ENCODE peak calls at places on chromosomes 3 and 15, in five cellular contexts. One of them, this sample, is unnamed.

GRCh38 chr3:52471371-52472238 is 16.2 kb downstream of the NISCH start:
- DNase-seq in GM23248: peak
- DNase-seq in PC-3: peak
- DNase-seq in breast epithelium: peak
- DNase-seq in neuronal stem cell: no peak
- DNase-seq in this sample: peak

GRCh38 chr15:75321711-75322110 is 14.2 kb upstream of the COMMD4 start:
- DNase-seq in GM23248: no peak
- DNase-seq in PC-3: no peak
- DNase-seq in breast epithelium: no peak
- DNase-seq in neuronal stem cell: no peak
- DNase-seq in this sample: no peak

GRCh38 chr15:78617131-78617915 is 3.5 kb downstream of the CHRNA3 start:
- DNase-seq in GM23248: no peak
- DNase-seq in PC-3: no peak
- DNase-seq in breast epithelium: no peak
- DNase-seq in neuronal stem cell: no peak
- DNase-seq in this sample: no peak

GRCh38 chr3:164306042-164306441 is 772.3 kb downstream of the SI start:
- DNase-seq in GM23248: no peak
- DNase-seq in PC-3: no peak
- DNase-seq in breast epithelium: no peak
- DNase-seq in neuronal stem cell: no peak
- DNase-seq in this sample: no peak

GRCh38 chr15:89018235-89018634 is 70.0 kb upstream of the ABHD2 start:
- DNase-seq in GM23248: peak
- DNase-seq in PC-3: no peak
- DNase-seq in breast epithelium: no peak
- DNase-seq in neuronal stem cell: no peak
- DNase-seq in this sample: no peak

GRCh38 chr3:72274511-72275295 is 489.8 kb upstream of the PROK2 start:
- DNase-seq in GM23248: peak
- DNase-seq in PC-3: no peak
- DNase-seq in breast epithelium: no peak
- DNase-seq in neuronal stem cell: no peak
- DNase-seq in this sample: peak

GRCh38 chr3:187737401-187738088 is 7.7 kb downstream of the BCL6 start:
- DNase-seq in GM23248: peak
- DNase-seq in PC-3: peak
- DNase-seq in breast epithelium: peak
- DNase-seq in neuronal stem cell: no peak
- DNase-seq in this sample: no peak

GRCh38 chr3:11784962-11785361 is 61.7 kb downstream of the TAMM41 start:
- DNase-seq in GM23248: no peak
- DNase-seq in PC-3: no peak
- DNase-seq in breast epithelium: no peak
- DNase-seq in neuronal stem cell: no peak
- DNase-seq in this sample: peak

GRCh38 chr15:35229085-35229484 is 144.0 kb upstream of the NANOGP8 start:
- DNase-seq in GM23248: no peak
- DNase-seq in PC-3: no peak
- DNase-seq in breast epithelium: no peak
- DNase-seq in neuronal stem cell: no peak
- DNase-seq in this sample: no peak

GRCh38 chr3:31341130-31341529 is 191.6 kb upstream of the STT3B start:
- DNase-seq in GM23248: peak
- DNase-seq in PC-3: no peak
- DNase-seq in breast epithelium: no peak
- DNase-seq in neuronal stem cell: no peak
- DNase-seq in this sample: no peak

GRCh38 chr15:90681480-90681879 is 35.7 kb upstream of the BLM start:
- DNase-seq in GM23248: peak
- DNase-seq in PC-3: peak
- DNase-seq in breast epithelium: no peak
- DNase-seq in neuronal stem cell: no peak
- DNase-seq in this sample: no peak

GRCh38 chr3:157921767-157922166 is 184.5 kb downstream of the SHOX2 start:
- DNase-seq in GM23248: no peak
- DNase-seq in PC-3: no peak
- DNase-seq in breast epithelium: no peak
- DNase-seq in neuronal stem cell: no peak
- DNase-seq in this sample: no peak

GRCh38 chr3:158808697-158809096 is 6.8 kb downstream of the MFSD1 start:
- DNase-seq in GM23248: peak
- DNase-seq in PC-3: peak
- DNase-seq in breast epithelium: no peak
- DNase-seq in neuronal stem cell: no peak
- DNase-seq in this sample: no peak

GRCh38 chr3:37310666-37311050 is 136.3 kb upstream of the LRRFIP2 start:
- DNase-seq in GM23248: peak
- DNase-seq in PC-3: no peak
- DNase-seq in breast epithelium: no peak
- DNase-seq in neuronal stem cell: no peak
- DNase-seq in this sample: no peak

GRCh38 chr3:27532931-27533607 is 48.9 kb upstream of the SLC4A7 start:
- DNase-seq in GM23248: peak
- DNase-seq in PC-3: no peak
- DNase-seq in breast epithelium: no peak
- DNase-seq in neuronal stem cell: no peak
- DNase-seq in this sample: peak
- H3K27ac ChIP-seq in GM23248: peak
- H3K27ac ChIP-seq in PC-3: peak
- H3K27ac ChIP-seq in breast epithelium: peak
- H3K27ac ChIP-seq in neuronal stem cell: no peak
- H3K27ac ChIP-seq in this sample: no peak

GRCh38 chr15:92805080-92805708 is 94.9 kb upstream of the CHD2 start:
- DNase-seq in GM23248: peak
- DNase-seq in PC-3: peak
- DNase-seq in breast epithelium: no peak
- DNase-seq in neuronal stem cell: no peak
- DNase-seq in this sample: no peak

GRCh38 chr15:92803852-92804609 is 96.1 kb upstream of the CHD2 start:
- DNase-seq in GM23248: peak
- DNase-seq in PC-3: peak
- DNase-seq in breast epithelium: peak
- DNase-seq in neuronal stem cell: no peak
- DNase-seq in this sample: no peak

GRCh38 chr15:92801774-92802464 is 98.2 kb upstream of the CHD2 start:
- DNase-seq in GM23248: peak
- DNase-seq in PC-3: peak
- DNase-seq in breast epithelium: no peak
- DNase-seq in neuronal stem cell: no peak
- DNase-seq in this sample: no peak

GRCh38 chr15:92801412-92801773 is 98.7 kb upstream of the CHD2 start:
- DNase-seq in GM23248: peak
- DNase-seq in PC-3: peak
- DNase-seq in breast epithelium: no peak
- DNase-seq in neuronal stem cell: no peak
- DNase-seq in this sample: no peak

GRCh38 chr15:92803536-92803851 is 96.6 kb upstream of the CHD2 start:
- DNase-seq in GM23248: no peak
- DNase-seq in PC-3: no peak
- DNase-seq in breast epithelium: no peak
- DNase-seq in neuronal stem cell: no peak
- DNase-seq in this sample: no peak
- H3K27ac ChIP-seq in GM23248: peak
- H3K27ac ChIP-seq in PC-3: peak
- H3K27ac ChIP-seq in breast epithelium: peak
- H3K27ac ChIP-seq in neuronal stem cell: no peak
- H3K27ac ChIP-seq in this sample: no peak

GRCh38 chr3:20658491-20658890 is 472.5 kb upstream of the SGO1 start:
- DNase-seq in GM23248: no peak
- DNase-seq in PC-3: no peak
- DNase-seq in breast epithelium: no peak
- DNase-seq in neuronal stem cell: no peak
- DNase-seq in this sample: no peak
- H3K27ac ChIP-seq in GM23248: no peak
- H3K27ac ChIP-seq in PC-3: no peak
- H3K27ac ChIP-seq in breast epithelium: no peak
- H3K27ac ChIP-seq in neuronal stem cell: no peak
- H3K27ac ChIP-seq in this sample: no peak

DNA sequence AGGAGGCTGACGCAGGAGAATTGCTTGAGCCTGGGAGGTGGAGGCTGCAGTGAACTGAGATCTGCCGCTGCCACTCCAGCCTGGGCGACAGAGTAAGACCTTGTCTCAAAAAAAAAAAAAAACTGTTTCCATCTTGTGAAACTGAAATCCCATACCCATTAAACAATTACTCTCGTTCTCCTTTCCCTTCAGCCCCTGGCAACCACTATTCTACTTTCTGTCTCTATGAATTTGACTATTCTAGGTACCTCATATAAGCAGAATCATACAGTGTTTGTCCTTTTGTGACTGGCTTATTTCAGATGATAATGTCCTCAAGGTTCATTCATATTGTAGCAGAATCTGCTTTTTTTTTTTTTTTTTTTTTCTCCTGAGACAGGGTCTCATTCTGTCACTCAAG is 51.5 kb upstream of the UBE2E1 start:
- DNase-seq in GM23248: no peak
- DNase-seq in PC-3: no peak
- DNase-seq in breast epithelium: no peak
- DNase-seq in neuronal stem cell: no peak
- DNase-seq in this sample: no peak
- H3K27ac ChIP-seq in GM23248: no peak
- H3K27ac ChIP-seq in PC-3: no peak
- H3K27ac ChIP-seq in breast epithelium: no peak
- H3K27ac ChIP-seq in neuronal stem cell: no peak
- H3K27ac ChIP-seq in this sample: no peak

GRCh38 chr3:112373476-112373875 is 40.5 kb downstream of the CD200 start:
- DNase-seq in GM23248: no peak
- DNase-seq in PC-3: no peak
- DNase-seq in breast epithelium: no peak
- DNase-seq in neuronal stem cell: no peak
- DNase-seq in this sample: peak
- H3K27ac ChIP-seq in GM23248: no peak
- H3K27ac ChIP-seq in PC-3: no peak
- H3K27ac ChIP-seq in breast epithelium: no peak
- H3K27ac ChIP-seq in neuronal stem cell: no peak
- H3K27ac ChIP-seq in this sample: no peak

GRCh38 chr3:17233398-17233800 is 348.6 kb downstream of the PLCL2 start:
- DNase-seq in GM23248: peak
- DNase-seq in PC-3: peak
- DNase-seq in breast epithelium: no peak
- DNase-seq in neuronal stem cell: peak
- DNase-seq in this sample: peak

GRCh38 chr3:17232442-17232841 is 347.7 kb downstream of the PLCL2 start:
- DNase-seq in GM23248: no peak
- DNase-seq in PC-3: no peak
- DNase-seq in breast epithelium: no peak
- DNase-seq in neuronal stem cell: no peak
- DNase-seq in this sample: no peak

GRCh38 chr3:17231537-17232261 is 346.9 kb downstream of the PLCL2 start:
- DNase-seq in GM23248: no peak
- DNase-seq in PC-3: no peak
- DNase-seq in breast epithelium: no peak
- DNase-seq in neuronal stem cell: no peak
- DNase-seq in this sample: peak

GRCh38 chr3:17221529-17221928 is 336.8 kb downstream of the PLCL2 start:
- DNase-seq in GM23248: no peak
- DNase-seq in PC-3: no peak
- DNase-seq in breast epithelium: no peak
- DNase-seq in neuronal stem cell: no peak
- DNase-seq in this sample: no peak

GRCh38 chr3:17227472-17227871 is 342.7 kb downstream of the PLCL2 start:
- DNase-seq in GM23248: no peak
- DNase-seq in PC-3: no peak
- DNase-seq in breast epithelium: no peak
- DNase-seq in neuronal stem cell: no peak
- DNase-seq in this sample: no peak
- H3K27ac ChIP-seq in GM23248: no peak
- H3K27ac ChIP-seq in PC-3: no peak
- H3K27ac ChIP-seq in breast epithelium: no peak
- H3K27ac ChIP-seq in neuronal stem cell: no peak
- H3K27ac ChIP-seq in this sample: no peak

GRCh38 chr3:104805508-104805907 is 561.2 kb upstream of the ALCAM start:
- DNase-seq in GM23248: no peak
- DNase-seq in PC-3: no peak
- DNase-seq in breast epithelium: no peak
- DNase-seq in neuronal stem cell: no peak
- DNase-seq in this sample: no peak
- H3K27ac ChIP-seq in GM23248: no peak
- H3K27ac ChIP-seq in PC-3: no peak
- H3K27ac ChIP-seq in breast epithelium: no peak
- H3K27ac ChIP-seq in neuronal stem cell: no peak
- H3K27ac ChIP-seq in this sample: no peak

DNA sequence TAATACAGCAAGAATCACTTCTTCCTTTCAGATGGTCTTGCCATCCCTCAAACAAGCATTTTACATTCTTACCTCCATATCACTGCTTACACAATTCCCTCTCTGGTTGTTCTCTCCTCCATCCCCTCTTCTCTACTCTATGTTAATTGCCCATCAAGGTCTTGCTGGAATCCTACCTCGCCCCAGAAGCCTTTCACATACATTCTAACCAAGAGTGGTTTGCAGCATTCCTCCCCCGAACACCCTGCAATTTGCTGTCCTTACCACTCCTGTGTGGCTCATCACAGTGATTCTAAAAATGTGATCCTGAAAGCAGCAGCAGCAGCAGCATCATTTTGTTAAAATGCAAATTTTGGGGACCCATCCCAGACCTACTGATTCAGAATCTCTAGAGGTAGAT is 30.6 kb downstream of the TNIK start:
- DNase-seq in GM23248: no peak
- DNase-seq in PC-3: no peak
- DNase-seq in breast epithelium: no peak
- DNase-seq in neuronal stem cell: no peak
- DNase-seq in this sample: no peak
- H3K27ac ChIP-seq in GM23248: no peak
- H3K27ac ChIP-seq in PC-3: no peak
- H3K27ac ChIP-seq in breast epithelium: no peak
- H3K27ac ChIP-seq in neuronal stem cell: no peak
- H3K27ac ChIP-seq in this sample: no peak

GRCh38 chr3:190019020-190019419 is 101.7 kb downstream of the P3H2 start:
- DNase-seq in GM23248: no peak
- DNase-seq in PC-3: no peak
- DNase-seq in breast epithelium: no peak
- DNase-seq in neuronal stem cell: no peak
- DNase-seq in this sample: no peak
- H3K27ac ChIP-seq in GM23248: no peak
- H3K27ac ChIP-seq in PC-3: no peak
- H3K27ac ChIP-seq in breast epithelium: no peak
- H3K27ac ChIP-seq in neuronal stem cell: no peak
- H3K27ac ChIP-seq in this sample: no peak

GRCh38 chr3:9448643-9449042 is 51.2 kb downstream of the SETD5 start:
- DNase-seq in GM23248: peak
- DNase-seq in PC-3: no peak
- DNase-seq in breast epithelium: no peak
- DNase-seq in neuronal stem cell: no peak
- DNase-seq in this sample: no peak

GRCh38 chr3:9452417-9452816 is 55.0 kb downstream of the SETD5 start:
- DNase-seq in GM23248: peak
- DNase-seq in PC-3: no peak
- DNase-seq in breast epithelium: no peak
- DNase-seq in neuronal stem cell: no peak
- DNase-seq in this sample: no peak

GRCh38 chr3:9448071-9448470 is 50.7 kb downstream of the SETD5 start:
- DNase-seq in GM23248: no peak
- DNase-seq in PC-3: no peak
- DNase-seq in breast epithelium: no peak
- DNase-seq in neuronal stem cell: no peak
- DNase-seq in this sample: no peak
- H3K27ac ChIP-seq in GM23248: peak
- H3K27ac ChIP-seq in PC-3: no peak
- H3K27ac ChIP-seq in breast epithelium: no peak
- H3K27ac ChIP-seq in neuronal stem cell: no peak
- H3K27ac ChIP-seq in this sample: no peak

This sample was measured in OCI-LY7.